ENCODE peak calls at places on chromosomes 13 and 19, in ten cellular contexts. Q is heart right ventricle, M is fibroblast of lung, X is lower lobe of right lung, E is stomach, N is pancreas, V is GM23338, J is body of pancreas, S is thoracic aorta, W is Peyer's patch. U is an unnamed sample.
A peak's percentile ranks its signal among the peaks of the same experiment; 100 is the strongest.

GRCh38 chr19:47021536-47022139 is 2.0 kb downstream of the NPAS1 start:
- DNase-seq in S (no peak), V (peak; percentile 77), J (no peak), E (no peak), X (no peak), W (no peak), Q (no peak), M (peak; percentile 20), N (no peak), U (no peak)

GRCh38 chr13:111298214-111298975 is 22.0 kb upstream of the TEX29 start:
- DNase-seq in E (no peak), W (no peak), X (no peak), Q (no peak), M (no peak), V (no peak), J (no peak), S (no peak), N (no peak), U (no peak)

GRCh38 chr13:73598021-73598712 is 536.0 kb downstream of the KLF12 start:
- DNase-seq in M (peak; percentile 75), S (no peak), E (no peak), J (no peak), X (no peak), Q (no peak), W (no peak), V (no peak), N (no peak), U (peak; percentile 32)

GRCh38 chr19:46882034-46882433 is 21.2 kb downstream of the ARHGAP35 start:
- DNase-seq in E (no peak), W (no peak), V (no peak), S (no peak), M (no peak), X (no peak), Q (no peak), J (no peak), N (no peak), U (no peak)

GRCh38 chr13:112730157-112730671 is 40.4 kb downstream of the ATP11A start:
- DNase-seq in W (no peak), Q (peak; percentile 52), S (no peak), V (no peak), M (no peak), E (peak; percentile 15), J (no peak), X (no peak), N (no peak), U (no peak)

GRCh38 chr13:38490657-38491056 is 141.0 kb downstream of the UFM1 start:
- DNase-seq in V (no peak), X (no peak), N (no peak), Q (no peak), E (no peak), W (no peak), J (no peak), S (no peak), M (no peak), U (no peak)

GRCh38 chr19:56217039-56217949 is 15.2 kb downstream of the ZSCAN5C start:
- DNase-seq in E (no peak), X (no peak), Q (peak; percentile 4), V (peak; percentile 77), W (no peak), N (peak; percentile 17), M (peak; percentile 39), J (peak; percentile 13), S (no peak), U (no peak)

GRCh38 chr13:33918199-33918932 is 100.4 kb downstream of the RFC3 start:
- DNase-seq in M (peak; percentile 82), E (no peak), Q (no peak), S (no peak), V (no peak), N (no peak), X (no peak), W (no peak), J (no peak), U (no peak)

GRCh38 chr19:56253737-56254136 is 18.8 kb upstream of the EDDM13 start:
- DNase-seq in J (no peak), V (peak; percentile 46), M (peak; percentile 51), W (no peak), E (no peak), Q (no peak), N (no peak), S (no peak), X (no peak), U (peak; percentile 20)

GRCh38 chr13:24192811-24193162 is 32.3 kb downstream of the SPATA13 start:
- DNase-seq in N (no peak), E (no peak), Q (no peak), M (no peak), V (no peak), W (no peak), J (no peak), X (no peak), S (no peak), U (no peak)

GRCh38 chr13:113634279-113635047 is 23.5 kb downstream of the ATP4B start:
- DNase-seq in V (no peak), N (no peak), S (no peak), W (no peak), M (no peak), J (no peak), E (no peak), X (peak; percentile 8), Q (no peak), U (no peak)

GRCh38 chr19:2516727-2517126 is 40.8 kb downstream of the GADD45B start:
- DNase-seq in V (no peak), Q (no peak), W (no peak), E (no peak), N (peak; percentile 9), J (no peak), S (no peak), M (no peak), X (no peak), U (no peak)

DNA sequence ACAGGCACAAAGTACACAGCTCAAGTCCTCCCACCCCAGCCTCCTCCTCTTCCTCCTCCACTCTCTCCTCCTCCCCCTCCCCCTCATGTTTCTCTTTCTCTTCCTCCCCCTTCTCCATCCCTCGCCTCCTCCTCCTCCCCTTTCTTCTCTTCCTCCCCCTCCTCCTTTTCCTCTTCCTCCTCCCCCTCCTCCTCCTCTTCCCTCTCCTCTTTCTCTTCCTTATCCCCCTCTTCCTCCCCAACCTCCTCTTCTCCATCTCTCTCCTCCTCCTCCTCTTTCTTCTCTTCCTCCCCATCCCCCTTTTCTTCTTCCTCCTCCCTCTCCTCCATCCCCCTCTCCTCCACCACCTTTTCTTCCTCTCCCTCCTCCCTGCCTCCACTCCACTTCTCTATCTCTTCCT is 276.3 kb upstream of the TSHZ3 start:
- DNase-seq in J (no peak), M (no peak), E (no peak), N (no peak), W (no peak), X (no peak), S (no peak), V (no peak), Q (no peak), U (no peak)
- H3K27ac ChIP-seq in J (no peak overlapping the region), M (no peak overlapping the region), E (no peak overlapping the region), N (no peak overlapping the region), W (no peak overlapping the region), X (no peak overlapping the region), S (no peak overlapping the region), V (no peak overlapping the region), Q (no peak overlapping the region), U (no peak overlapping the region)

GRCh38 chr19:14401468-14401867 is 17.7 kb downstream of the DDX39A start:
- DNase-seq in N (no peak), J (no peak), S (no peak), M (no peak), V (no peak), Q (no peak), W (no peak), E (no peak), X (no peak), U (no peak)
- H3K4me3 ChIP-seq in N (no peak overlapping the region), J (no peak overlapping the region), S (no peak overlapping the region), M (no peak overlapping the region), V (no peak overlapping the region), Q (no peak overlapping the region), W (no peak overlapping the region), E (no peak overlapping the region), X (no peak overlapping the region), U (no peak overlapping the region)

DNA sequence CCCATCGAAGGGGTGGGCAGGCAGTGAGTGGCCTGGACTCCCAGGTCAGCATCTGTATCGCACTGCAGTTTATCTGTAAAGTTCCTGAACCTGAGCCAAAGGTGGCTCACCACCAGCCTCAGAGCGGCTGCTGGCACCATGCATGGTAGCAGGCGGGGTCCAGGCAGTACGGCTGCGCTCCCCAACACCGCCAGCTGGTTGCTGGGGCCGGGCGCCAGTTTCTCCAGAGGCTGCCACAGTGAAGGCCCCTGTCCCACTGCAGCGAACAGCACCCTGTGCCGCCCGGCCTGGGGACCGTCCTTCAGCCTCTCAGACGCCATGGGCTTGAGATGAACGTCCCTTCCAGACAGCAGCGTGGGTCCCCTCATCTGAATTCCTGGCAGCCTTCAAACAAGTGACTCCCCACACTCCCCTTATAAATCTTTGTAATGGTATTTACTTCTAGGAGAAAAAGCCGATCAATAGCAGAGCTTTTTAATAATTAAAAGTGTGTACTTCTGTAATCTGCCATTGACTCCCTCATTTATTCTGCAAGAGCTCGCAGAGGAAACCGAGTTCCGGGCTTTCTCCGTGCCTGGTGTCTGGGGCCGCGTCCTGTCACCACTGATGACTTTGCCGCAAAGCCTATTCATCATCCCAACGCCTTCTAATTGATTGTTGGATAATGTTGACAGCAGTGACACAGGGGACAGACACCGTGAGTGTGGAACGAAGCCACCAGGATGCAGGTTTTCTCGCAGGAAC is 109.9 kb downstream of the KDM4B start:
- DNase-seq in S (no peak), X (no peak), M (no peak), V (no peak), N (no peak), Q (no peak), J (peak; percentile 42), W (no peak), E (no peak), U (no peak)
- TF ChIP-seq CTCF in S (no peak), X (no peak), M (no peak), V (no peak), N (no peak), Q (no peak), J (no peak), W (no peak), E (no peak), U (no peak)

GRCh38 chr19:4897146-4897545 is 5.5 kb downstream of the ARRDC5 start:
- DNase-seq in X (no peak), V (no peak), S (no peak), Q (no peak), N (no peak), J (no peak), M (no peak), W (no peak), E (no peak), U (no peak)
- H3K27ac ChIP-seq in X (no peak overlapping the region), V (no peak overlapping the region), S (no peak overlapping the region), Q (no peak overlapping the region), N (no peak overlapping the region), J (no peak overlapping the region), M (no peak overlapping the region), W (no peak overlapping the region), E (no peak overlapping the region), U (no peak overlapping the region)

GRCh38 chr19:50639121-50640112 is at the start of gene SYT3:
- DNase-seq in M (peak; percentile 11), S (no peak), E (peak; percentile 48), Q (peak; percentile 28), V (peak; percentile 91), N (peak; percentile 60), J (peak; percentile 65), W (no peak), X (peak; percentile 59), U (no peak)
- H3K4me3 ChIP-seq in M (peak within 1 kb of the TSS; percentile 16), S (peak within 1 kb of the TSS; percentile 44), E (peak within 1 kb of the TSS; percentile 33), Q (peak within 1 kb of the TSS; percentile 49), V (peak within 1 kb of the TSS; percentile 90), N (peak within 1 kb of the TSS; percentile 49), J (no peak within 1 kb of the TSS), W (peak within 1 kb of the TSS; percentile 40), X (peak within 1 kb of the TSS; percentile 51), U (peak within 1 kb of the TSS; percentile 50)

U was measured in AG04450.